ENCODE peak calls at places on chromosomes 4 and X, in six cellular contexts. U, R, W, S, V and P are unnamed samples. For H3K4me1 and H3K9me3, the result is how much of the 10 kb centered on the place peaks cover.

GRCh38 chrX:41828821-41829220 is 94.5 kb downstream of the CASK start:
- DNase-seq in U (no peak), R (no peak), W (peak), S (no peak), V (no peak), P (no peak)

GRCh38 chrX:153592966-153593688 is 5.8 kb downstream of the CCNQ start:
- DNase-seq in U (no peak), R (no peak), W (no peak), S (no peak), V (no peak), P (no peak)

GRCh38 chr4:4781936-4782754 is 77.3 kb upstream of the MSX1 start:
- DNase-seq in U (no peak), R (no peak), W (peak), S (no peak), V (no peak), P (peak)

GRCh38 chr4:86720508-86721068 is 126.5 kb downstream of the PTPN13 start:
- DNase-seq in U (no peak), R (no peak), W (peak), S (no peak), V (no peak), P (no peak)

GRCh38 chrX:70664726-70665125 is 220.1 kb downstream of the DLG3 start:
- DNase-seq in U (no peak), R (no peak), W (peak), S (peak), V (no peak), P (peak)

GRCh38 chr4:67973608-67974007 is 10.3 kb upstream of the TMPRSS11A start:
- DNase-seq in U (no peak), R (no peak), W (no peak), S (no peak), V (no peak), P (no peak)

GRCh38 chr4:91028223-91028622 is 901.0 kb downstream of the CCSER1 start:
- DNase-seq in U (no peak), R (no peak), W (no peak), S (no peak), V (no peak), P (no peak)

GRCh38 chrX:109840585-109840984 is 107.5 kb upstream of the ACSL4 start:
- DNase-seq in U (no peak), R (no peak), W (peak), S (no peak), V (peak), P (peak)

GRCh38 chrX:47189906-47190305 is 3.7 kb upstream of the UBA1 start:
- DNase-seq in U (no peak), R (no peak), W (no peak), S (no peak), V (peak), P (no peak)

GRCh38 chr4:80305466-80305865 is 30.1 kb upstream of the CFAP299 start:
- DNase-seq in U (no peak), R (no peak), W (peak), S (no peak), V (no peak), P (peak)

GRCh38 chrX:121504148-121504547 is 456.7 kb downstream of the GLUD2 start:
- DNase-seq in U (no peak), R (no peak), W (no peak), S (no peak), V (no peak), P (no peak)

GRCh38 chrX:72705814-72706213 is 8.3 kb downstream of the PHKA1 start:
- DNase-seq in U (no peak), R (no peak), W (no peak), S (no peak), V (no peak), P (no peak)

GRCh38 chr4:161457311-161457710 is 706.5 kb downstream of the FSTL5 start:
- DNase-seq in U (no peak), R (no peak), W (no peak), S (no peak), V (no peak), P (peak)

GRCh38 chr4:145679520-145679919 is 426 bp upstream of the C4orf51 start:
- DNase-seq in U (no peak), R (no peak), W (peak), S (no peak), V (no peak), P (peak)

GRCh38 chr4:26127001-26127400 is 193.8 kb upstream of the RBPJ start:
- DNase-seq in U (no peak), R (no peak), W (no peak), S (no peak), V (no peak), P (no peak)

GRCh38 chr4:176198316-176198903 is 3.0 kb upstream of the SPATA4 start:
- DNase-seq in U (no peak), R (peak), W (no peak), S (no peak), V (no peak), P (no peak)

GRCh38 chr4:23921447-23921845 is 31.6 kb upstream of the PPARGC1A start:
- DNase-seq in U (no peak), R (no peak), W (no peak), S (no peak), V (no peak), P (no peak)

GRCh38 chr4:41327770-41328169 is 71.0 kb downstream of the UCHL1 start:
- DNase-seq in U (peak), R (peak), W (no peak), S (no peak), V (no peak), P (no peak)

GRCh38 chr4:159434496-159435241 is 331.8 kb downstream of the RAPGEF2 start:
- DNase-seq in U (no peak), R (no peak), W (peak), S (no peak), V (no peak), P (peak)

GRCh38 chrX:107008034-107008433 is 8.0 kb upstream of the MORC4 start:
- DNase-seq in U (no peak), R (no peak), W (no peak), S (no peak), V (no peak), P (no peak)

GRCh38 chrX:110795645-110796510 is at the start of gene CHRDL1:
- DNase-seq in U (peak), R (peak), W (no peak), S (peak), V (no peak), P (peak)

GRCh38 chr4:1255151-1255550 is 6.2 kb upstream of the CTBP1 start:
- DNase-seq in U (no peak), R (no peak), W (no peak), S (no peak), V (no peak), P (no peak)

GRCh38 chr4:128863314-128864075 is 54.0 kb downstream of the JADE1 start:
- DNase-seq in U (peak), R (peak), W (peak), S (peak), V (peak), P (peak)

GRCh38 chrX:121308276-121308805 is 260.9 kb downstream of the GLUD2 start:
- DNase-seq in U (no peak), R (peak), W (no peak), S (no peak), V (no peak), P (no peak)

GRCh38 chr4:177393236-177393635 is 49.0 kb downstream of the AGA start:
- DNase-seq in U (no peak), R (no peak), W (no peak), S (no peak), V (no peak), P (no peak)

GRCh38 chr4:54683616-54684346 is 26.0 kb downstream of the KIT start:
- DNase-seq in U (no peak), R (peak), W (no peak), S (no peak), V (peak), P (peak)

GRCh38 chr4:43277003-43277402 is 384.5 kb downstream of the GRXCR1 start:
- DNase-seq in U (no peak), R (no peak), W (peak), S (no peak), V (no peak), P (peak)

GRCh38 chr4:42627887-42628646 is 28.8 kb downstream of the ATP8A1 start:
- DNase-seq in U (no peak), R (peak), W (no peak), S (no peak), V (no peak), P (no peak)

GRCh38 chr4:2305766-2306501 is 44.0 kb upstream of the MXD4 start:
- DNase-seq in U (no peak), R (no peak), W (no peak), S (no peak), V (no peak), P (no peak)

GRCh38 chr4:72701987-72702819 is 133.2 kb upstream of the ADAMTS3 start:
- DNase-seq in U (no peak), R (no peak), W (peak), S (peak), V (no peak), P (peak)

GRCh38 chrX:119758682-119759332 is 419 bp downstream of the SOWAHD start:
- DNase-seq in U (peak), R (peak), W (no peak), S (no peak), V (no peak), P (peak)

GRCh38 chrX:119759333-119759766 is 962 bp downstream of the SOWAHD start:
- DNase-seq in U (peak), R (peak), W (no peak), S (no peak), V (no peak), P (no peak)

GRCh38 chrX:119762718-119763117 is 4.3 kb downstream of the SOWAHD start:
- DNase-seq in U (no peak), R (no peak), W (no peak), S (no peak), V (no peak), P (no peak)

GRCh38 chrX:119757979-119758681 is at the start of gene SOWAHD:
- DNase-seq in U (peak), R (peak), W (no peak), S (no peak), V (peak), P (peak)

GRCh38 chrX:119760026-119760902 is 1.9 kb downstream of the SOWAHD start:
- DNase-seq in U (no peak), R (no peak), W (no peak), S (no peak), V (peak), P (no peak)
- H3K4me1 ChIP-seq in U (under half), R (under half), W (under half), S (under half), V (under half), P (under half)

GRCh38 chr4:57231781-57232180 is 121.6 kb upstream of the IGFBP7 start:
- DNase-seq in U (no peak), R (no peak), W (no peak), S (no peak), V (no peak), P (peak)
- H3K9me3 ChIP-seq in U (under half), R (under half), W (under half), S (under half), V (under half), P (under half)

DNA sequence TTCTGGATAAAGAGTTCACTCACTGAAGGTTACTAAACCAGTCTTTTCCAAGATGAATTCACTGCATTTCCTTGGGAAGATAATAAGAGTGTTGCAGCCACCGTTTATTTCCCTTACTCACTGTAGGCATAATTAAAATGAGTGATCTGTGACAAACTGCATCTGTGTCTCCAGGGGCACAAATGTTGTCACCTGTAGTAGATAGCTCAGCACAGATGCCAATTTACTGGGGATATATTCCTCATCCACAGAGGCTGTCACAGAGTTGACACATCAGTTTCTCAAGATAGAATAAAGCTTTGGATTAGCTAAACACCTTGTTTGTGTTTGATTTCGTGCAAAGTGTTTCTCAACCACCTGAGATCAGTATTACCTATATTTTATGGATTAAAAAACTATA is 580.3 kb downstream of the SPRY1 start:
- DNase-seq in U (no peak), R (no peak), W (no peak), S (no peak), V (no peak), P (peak)
- H2BK5ac ChIP-seq in U (no peak), R (no peak), W (no peak), S (no peak), V (no peak), P (no peak)

DNA sequence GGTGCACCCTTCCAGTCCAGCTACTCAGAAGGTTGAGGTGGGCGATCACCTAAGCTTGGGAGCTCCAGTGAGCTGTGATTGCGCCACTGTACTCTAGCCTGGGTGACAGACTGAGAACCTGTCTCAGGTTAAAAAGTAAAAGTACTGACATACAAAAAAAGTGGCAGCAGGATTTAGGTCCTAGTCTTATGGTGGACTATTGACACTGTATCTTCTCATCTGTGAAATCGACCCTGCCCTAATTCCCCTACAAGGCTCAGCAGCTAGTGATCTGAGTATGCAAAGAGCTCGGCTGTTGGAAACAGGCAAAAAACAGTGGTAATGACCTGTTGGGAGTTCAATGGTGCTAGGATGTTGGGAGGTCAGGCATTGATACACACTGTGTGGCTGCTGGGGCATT is 57.0 kb downstream of the LEF1 start:
- DNase-seq in U (no peak), R (no peak), W (no peak), S (no peak), V (no peak), P (no peak)
- H3K4me1 ChIP-seq in U (under half), R (under half), W (under half), S (under half), V (under half), P (under half)

DNA sequence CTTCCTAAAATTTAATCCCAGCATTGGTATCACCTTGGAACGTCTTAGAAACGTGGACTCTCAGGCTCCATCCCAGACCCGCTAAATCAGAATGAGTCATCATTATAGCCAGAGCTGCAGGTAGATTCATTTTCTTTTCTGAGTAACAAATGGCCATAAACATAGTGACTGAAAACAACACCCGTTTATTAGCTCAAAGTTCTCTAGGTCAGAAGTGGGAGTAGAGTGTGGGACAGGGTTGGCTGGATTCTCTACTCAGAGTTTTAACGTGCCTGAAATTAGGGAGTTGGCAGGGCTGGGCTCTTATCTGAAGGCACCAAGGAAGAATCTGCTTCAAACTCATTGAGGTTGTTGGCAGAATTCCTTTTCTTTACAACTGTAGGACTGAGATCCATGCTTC is 101.8 kb upstream of the C1QTNF7 start:
- DNase-seq in U (no peak), R (no peak), W (no peak), S (no peak), V (peak), P (no peak)
- H3K9me3 ChIP-seq in U (under half), R (under half), W (under half), S (under half), V (under half), P (under half)

DNA sequence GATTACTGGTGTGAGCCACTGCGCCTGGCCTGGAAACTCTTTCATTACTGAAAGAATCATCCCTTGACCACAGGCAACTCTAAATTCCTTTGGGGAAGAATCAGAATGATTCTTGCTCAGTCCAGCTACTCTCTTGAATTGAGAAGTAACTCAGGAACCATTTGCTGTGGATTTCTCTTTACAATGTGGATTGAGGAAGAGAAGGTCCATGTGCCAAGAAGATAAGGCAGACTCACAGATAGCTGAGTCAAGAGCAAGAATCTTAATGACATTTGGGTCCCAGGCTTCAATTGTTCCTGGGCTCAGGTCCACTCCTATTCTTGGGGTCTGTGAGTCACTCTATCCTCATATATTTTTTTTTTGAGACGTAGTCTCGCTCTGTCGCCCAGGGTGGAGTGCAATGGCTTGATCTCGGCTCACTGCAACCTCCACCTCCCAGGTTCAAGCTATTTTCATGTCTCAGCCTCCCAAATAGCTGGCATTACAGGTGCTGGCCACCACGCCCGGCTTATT is 6.2 kb upstream of the MGARP start:
- DNase-seq in U (no peak), R (no peak), W (peak), S (no peak), V (no peak), P (no peak)
- H2BK5ac ChIP-seq in U (no peak), R (no peak), W (no peak), S (no peak), V (no peak), P (no peak)

GRCh38 chrX:66000628-66001275 is 39.1 kb downstream of the VSIG4 start:
- DNase-seq in U (no peak), R (no peak), W (no peak), S (no peak), V (no peak), P (no peak)
- H3K4me1 ChIP-seq in U (under half), R (under half), W (under half), S (under half), V (under half), P (under half)

GRCh38 chrX:155993421-155993820 is 4.1 kb upstream of the IL9R start:
- DNase-seq in U (no peak), R (no peak), W (no peak), S (no peak), V (no peak), P (no peak)
- H3K9me3 ChIP-seq in U (half or more), R (under half), W (under half), S (under half), V (under half), P (under half)